ENCODE peak calls at places on chromosomes 5 and 9, in four cellular contexts. L is mesendoderm, Q is IMR-90, I is H1. D is an unnamed sample.

GRCh38 chr9:89281106-89281505 is 29.9 kb upstream of the CKS2 start:
- DNase-seq in I (no peak), L (no peak), Q (no peak), D (no peak)

GRCh38 chr9:118734696-118735095 is 634.5 kb downstream of the BRINP1 start:
- DNase-seq in I (no peak), Q (no peak), L (no peak), D (no peak)

GRCh38 chr9:15612962-15613361 is 60.1 kb downstream of the CCDC171 start:
- DNase-seq in Q (no peak), L (no peak), I (no peak), D (no peak)

GRCh38 chr5:7576023-7576715 is 180.2 kb downstream of the ADCY2 start:
- DNase-seq in L (no peak), I (no peak), Q (no peak), D (no peak)

GRCh38 chr5:1732955-1733354 is 66.7 kb downstream of the MRPL36 start:
- DNase-seq in Q (no peak), I (no peak), L (no peak), D (peak)

GRCh38 chr5:62450259-62450658 is 37.7 kb downstream of the IPO11 start:
- DNase-seq in I (no peak), Q (peak), L (no peak), D (no peak)

GRCh38 chr9:109417585-109418544 is 80.2 kb downstream of the PTPN3 start:
- DNase-seq in L (no peak), I (no peak), Q (no peak), D (no peak)

GRCh38 chr9:34653610-34654072 is 1.7 kb downstream of the IL11RA start:
- DNase-seq in I (no peak), Q (peak), L (no peak), D (no peak)

GRCh38 chr9:129834489-129835127 is 467 bp downstream of the C9orf78 start:
- DNase-seq in Q (no peak), I (no peak), L (no peak), D (no peak)

GRCh38 chr5:150000990-150001659 is 586 bp downstream of the HMGXB3 start:
- DNase-seq in I (no peak), Q (peak), L (peak), D (peak)

GRCh38 chr9:17810728-17811634 is 232.1 kb downstream of the SH3GL2 start:
- DNase-seq in Q (peak), I (no peak), L (peak), D (no peak)

GRCh38 chr9:127509261-127509954 is 58.1 kb downstream of the LRSAM1 start:
- DNase-seq in I (no peak), Q (no peak), L (no peak), D (no peak)

GRCh38 chr9:68919666-68920065 is 94.2 kb downstream of the PRKACG start:
- DNase-seq in Q (no peak), L (no peak), I (no peak), D (no peak)

GRCh38 chr9:70324963-70325362 is 66.2 kb downstream of the SMC5 start:
- DNase-seq in Q (peak), L (no peak), I (no peak), D (no peak)

GRCh38 chr5:136104311-136104975 is 28.2 kb upstream of the SMAD5 start:
- DNase-seq in L (peak), Q (no peak), I (no peak), D (no peak)

GRCh38 chr9:90137824-90138223 is 504.8 kb downstream of the DIRAS2 start:
- DNase-seq in I (no peak), Q (no peak), L (no peak), D (no peak)

GRCh38 chr9:121686930-121687541 is 35.6 kb downstream of the DAB2IP start:
- DNase-seq in Q (peak), L (peak), I (peak), D (peak)

GRCh38 chr9:93096131-93096802 is at the start of gene CARD19:
- DNase-seq in L (peak), I (peak), Q (peak), D (no peak)

GRCh38 chr9:85200726-85201402 is 531.3 kb downstream of the NTRK2 start:
- DNase-seq in Q (no peak), I (no peak), L (no peak), D (no peak)

GRCh38 chr5:40879163-40879942 is 29.9 kb upstream of the C7 start:
- DNase-seq in I (no peak), L (peak), Q (peak), D (no peak)

GRCh38 chr5:150904479-150905311 is at the start of gene ZNF300:
- DNase-seq in Q (peak), L (peak), I (peak), D (peak)

GRCh38 chr5:40914835-40915234 is 5.5 kb downstream of the C7 start:
- DNase-seq in L (peak), Q (peak), I (no peak), D (no peak)

GRCh38 chr9:83384214-83384613 is 154.0 kb downstream of the FRMD3 start:
- DNase-seq in L (no peak), Q (no peak), I (no peak), D (no peak)

GRCh38 chr5:150960791-150961396 is 56.1 kb upstream of the ZNF300 start:
- DNase-seq in Q (no peak), I (no peak), L (peak), D (no peak)

GRCh38 chr5:132557425-132557805 is 638 bp downstream of the RAD50 start:
- DNase-seq in I (no peak), Q (peak), L (peak), D (peak)

GRCh38 chr5:154351566-154351965 is 94.2 kb upstream of the SAP30L start:
- DNase-seq in Q (no peak), I (no peak), L (no peak), D (no peak)
- H3K56ac ChIP-seq in Q (no peak), I (no peak), L (no peak), D (no peak)

DNA sequence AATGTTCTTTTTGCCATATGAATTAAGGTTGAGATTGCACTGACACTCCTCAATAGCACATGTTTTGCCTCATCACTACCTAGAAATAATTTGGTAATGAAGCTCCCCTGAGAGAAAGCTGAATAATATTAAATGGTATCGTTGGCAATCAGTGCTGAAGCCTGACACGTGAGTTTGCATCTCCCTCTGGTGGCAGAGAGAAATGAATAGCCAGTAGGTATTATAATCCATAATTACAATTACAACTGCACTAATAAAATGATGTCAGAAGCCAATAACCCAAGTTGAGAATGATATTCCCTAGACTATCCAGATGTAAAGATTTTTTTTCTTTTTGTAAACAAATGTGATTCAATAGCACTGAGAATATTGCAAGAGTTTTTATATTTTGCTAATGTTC is 700.3 kb downstream of the PTPRD start:
- DNase-seq in L (no peak), I (no peak), Q (no peak), D (no peak)
- H3K4me2 ChIP-seq in L (no peak), I (no peak), Q (no peak), D (no peak)

GRCh38 chr5:72522607-72523006 is 15.4 kb upstream of the ZNF366 start:
- DNase-seq in L (no peak), Q (no peak), I (no peak), D (no peak)

GRCh38 chr5:72529383-72529782 is 22.2 kb upstream of the ZNF366 start:
- DNase-seq in L (no peak), Q (no peak), I (no peak), D (peak)

GRCh38 chr5:72523960-72524582 is 16.9 kb upstream of the ZNF366 start:
- DNase-seq in Q (peak), I (no peak), L (peak), D (no peak)

GRCh38 chr5:72531496-72532190 is 24.4 kb upstream of the ZNF366 start:
- DNase-seq in Q (no peak), L (no peak), I (no peak), D (no peak)

DNA sequence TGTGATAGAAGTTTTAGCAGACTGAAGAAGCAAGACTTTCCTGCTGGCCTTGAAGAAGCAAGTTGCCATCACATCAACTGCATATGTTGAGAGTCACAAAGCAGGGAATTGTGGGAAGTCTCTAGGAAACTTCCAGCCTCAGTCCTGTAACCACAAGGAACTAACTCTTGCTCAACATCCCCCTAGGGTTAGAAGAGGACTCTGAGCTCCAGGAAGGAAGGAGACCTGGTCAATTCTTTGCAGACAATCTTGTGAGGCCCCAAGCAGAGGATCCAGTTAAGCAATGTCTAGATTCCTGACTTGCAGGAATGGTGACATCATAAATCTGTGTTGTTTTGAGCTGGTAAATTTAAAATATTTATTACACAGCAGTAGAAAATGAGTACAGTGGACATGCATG is 18.6 kb upstream of the ZNF366 start:
- DNase-seq in L (peak), I (no peak), Q (peak), D (no peak)
- H4K8ac ChIP-seq in L (no peak), I (no peak), Q (no peak), D (no peak)

DNA sequence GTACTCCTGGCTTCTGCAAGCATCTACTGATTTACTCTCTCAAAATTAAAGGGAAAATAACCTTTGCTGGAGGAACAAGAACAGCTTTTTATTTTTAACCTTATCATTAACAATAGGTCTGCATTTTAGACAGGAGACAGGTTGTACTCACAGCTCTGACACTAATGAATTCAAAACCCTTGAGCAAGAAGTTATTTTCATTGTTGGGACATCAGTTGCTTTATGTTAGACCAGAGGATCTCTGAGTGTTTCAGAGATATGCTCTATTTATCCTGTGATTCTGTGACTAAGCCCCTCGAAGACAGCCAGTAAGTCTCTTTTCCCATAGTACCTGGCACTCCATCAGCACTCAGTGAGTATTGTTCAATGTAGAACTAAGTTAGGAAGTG is 190.2 kb upstream of the PCSK5 start:
- DNase-seq in Q (no peak), I (no peak), L (no peak), D (no peak)
- H3K56ac ChIP-seq in Q (no peak), I (no peak), L (no peak), D (no peak)

D was measured in H9.